ENCODE peak calls at places on chromosomes 11 and 22, in nine cellular contexts. G, Q, E, V, K, Y, A, C and Z are unnamed samples.

GRCh38 chr11:67482275-67482735 is 521 bp upstream of the AIP start:
- DNase-seq in A (no peak), G (no peak), Y (no peak), V (no peak), Q (no peak), E (no peak), C (peak), K (no peak), Z (peak)

GRCh38 chr11:12692238-12693074 is 18.2 kb downstream of the TEAD1 start:
- DNase-seq in G (peak), E (no peak), V (no peak), C (peak), Q (peak), K (no peak), A (peak), Y (peak), Z (peak)

GRCh38 chr11:46666982-46667590 is 33.3 kb downstream of the ARHGAP1 start:
- DNase-seq in K (no peak), Q (no peak), V (no peak), Y (no peak), E (no peak), G (no peak), C (no peak), A (no peak), Z (no peak)

GRCh38 chr11:103530257-103530656 is 421.0 kb downstream of the DYNC2H1 start:
- DNase-seq in Y (no peak), Q (peak), K (no peak), V (no peak), G (no peak), E (no peak), A (no peak), C (no peak), Z (no peak)

GRCh38 chr22:32103648-32104326 is 55.3 kb downstream of the C22orf42 start:
- DNase-seq in C (no peak), G (no peak), V (no peak), A (no peak), E (no peak), Q (peak), K (peak), Y (no peak), Z (no peak)

GRCh38 chr11:118343981-118344521 is at the start of gene CD3G:
- DNase-seq in Y (no peak), G (no peak), A (no peak), K (peak), C (no peak), Q (no peak), V (peak), E (peak), Z (no peak)

GRCh38 chr22:33854724-33855123 is 65.6 kb downstream of the LARGE1 start:
- DNase-seq in K (no peak), Y (no peak), Q (no peak), A (no peak), E (no peak), V (no peak), C (no peak), G (no peak), Z (no peak)

GRCh38 chr11:19889531-19889930 is 176.9 kb downstream of the NAV2 start:
- DNase-seq in K (no peak), Q (peak), G (no peak), C (no peak), A (no peak), E (no peak), Y (no peak), V (no peak), Z (no peak)

GRCh38 chr11:65482306-65482850 is 16.5 kb upstream of the MALAT1 start:
- DNase-seq in G (no peak), K (no peak), C (no peak), A (no peak), V (no peak), E (no peak), Y (no peak), Q (no peak), Z (no peak)

GRCh38 chr11:38723361-38723760 is 2125.3 kb upstream of the RAG2 start:
- DNase-seq in G (no peak), Q (no peak), Y (no peak), K (no peak), V (no peak), C (no peak), E (no peak), A (no peak), Z (no peak)

GRCh38 chr11:59263225-59263894 is 50.6 kb upstream of the MPEG1 start:
- DNase-seq in Q (no peak), E (no peak), V (no peak), K (no peak), A (no peak), Y (peak), G (peak), C (no peak), Z (peak)

GRCh38 chr11:68773521-68774187 is 22.3 kb upstream of the TESMIN start:
- DNase-seq in E (no peak), Q (no peak), G (no peak), K (no peak), C (no peak), V (no peak), A (no peak), Y (peak), Z (no peak)

GRCh38 chr22:24128631-24129601 is 52.4 kb upstream of the SUSD2 start:
- DNase-seq in Q (no peak), G (peak), Y (no peak), C (no peak), A (no peak), E (no peak), V (no peak), K (peak), Z (no peak)

GRCh38 chr11:70244698-70245097 is 25.8 kb upstream of the PPFIA1 start:
- DNase-seq in K (no peak), Q (peak), A (no peak), G (no peak), Y (no peak), V (no peak), E (no peak), C (no peak), Z (no peak)

GRCh38 chr11:44760917-44761545 is 34.3 kb downstream of the TSPAN18 start:
- DNase-seq in G (no peak), A (no peak), Q (peak), K (no peak), Y (no peak), V (no peak), E (no peak), C (peak), Z (no peak)

GRCh38 chr22:34587357-34588356 is 478.3 kb upstream of the ISX start:
- DNase-seq in V (no peak), K (no peak), A (no peak), G (no peak), Y (no peak), E (no peak), Q (no peak), C (no peak), Z (no peak)